ENCODE peak calls at places on chromosomes 2 and 18, in five cellular contexts. O, E, H, R and Z are unnamed samples.

GRCh38 chr2:168626610-168627009 is 170.5 kb downstream of the CERS6 start:
- DNase-seq in O (no peak), E (no peak), H (no peak), R (no peak), Z (no peak)

GRCh38 chr2:130756041-130756720 is 841 bp downstream of the AMER3 start:
- DNase-seq in O (peak), E (no peak), H (no peak), R (peak), Z (no peak)

GRCh38 chr18:49846263-49846662 is 32.9 kb upstream of the ACAA2 start:
- DNase-seq in O (no peak), E (no peak), H (no peak), R (peak), Z (no peak)

GRCh38 chr2:241891315-241891987 is 21.9 kb downstream of the RTP5 start:
- DNase-seq in O (no peak), E (no peak), H (no peak), R (no peak), Z (no peak)

GRCh38 chr2:58347810-58348209 is 106.7 kb upstream of the FANCL start:
- DNase-seq in O (no peak), E (no peak), H (no peak), R (no peak), Z (no peak)

GRCh38 chr2:98416760-98417159 is 27.9 kb upstream of the INPP4A start:
- DNase-seq in O (no peak), E (no peak), H (no peak), R (no peak), Z (no peak)

GRCh38 chr2:121613774-121614173 is 35.5 kb downstream of the CLASP1 start:
- DNase-seq in O (peak), E (no peak), H (no peak), R (no peak), Z (no peak)

GRCh38 chr2:212135739-212136138 is 402.9 kb downstream of the ERBB4 start:
- DNase-seq in O (no peak), E (no peak), H (no peak), R (no peak), Z (no peak)

GRCh38 chr2:228657807-228658402 is 476.4 kb upstream of the SPHKAP start:
- DNase-seq in O (peak), E (peak), H (peak), R (peak), Z (peak)

GRCh38 chr18:77100751-77101355 is 31.7 kb downstream of the MBP start:
- DNase-seq in O (peak), E (no peak), H (no peak), R (peak), Z (peak)

GRCh38 chr18:2897448-2898052 is 50.7 kb downstream of the EMILIN2 start:
- DNase-seq in O (no peak), E (no peak), H (no peak), R (no peak), Z (no peak)

GRCh38 chr18:23066060-23066459 is 69.2 kb upstream of the CABLES1 start:
- DNase-seq in O (no peak), E (no peak), H (no peak), R (no peak), Z (no peak)

GRCh38 chr2:16852651-16853050 is 187.0 kb upstream of the CYRIA start:
- DNase-seq in O (no peak), E (no peak), H (no peak), R (no peak), Z (no peak)

GRCh38 chr18:63314062-63314790 is 5.3 kb downstream of the BCL2 start:
- DNase-seq in O (no peak), E (no peak), H (no peak), R (no peak), Z (no peak)

GRCh38 chr2:219684721-219685689 is 57.6 kb downstream of the SLC4A3 start:
- DNase-seq in O (peak), E (peak), H (peak), R (peak), Z (peak)

GRCh38 chr2:68188831-68189230 is 31.1 kb downstream of the PNO1 start:
- DNase-seq in O (no peak), E (no peak), H (no peak), R (no peak), Z (no peak)

GRCh38 chr2:68253211-68254068 is 1.1 kb upstream of the PPP3R1 start:
- DNase-seq in O (peak), E (peak), H (peak), R (peak), Z (no peak)

GRCh38 chr2:120317180-120317533 is 28.8 kb upstream of the INHBB start:
- DNase-seq in O (no peak), E (no peak), H (no peak), R (no peak), Z (no peak)

GRCh38 chr2:122186761-122187222 is 431.3 kb downstream of the TSN start:
- DNase-seq in O (no peak), E (no peak), H (no peak), R (no peak), Z (no peak)

GRCh38 chr2:102581911-102582310 is 37.4 kb upstream of the SLC9A2 start:
- DNase-seq in O (no peak), E (no peak), H (no peak), R (no peak), Z (no peak)

GRCh38 chr2:134398300-134398699 is 144.4 kb downstream of the MGAT5 start:
- DNase-seq in O (peak), E (no peak), H (no peak), R (peak), Z (no peak)

DNA sequence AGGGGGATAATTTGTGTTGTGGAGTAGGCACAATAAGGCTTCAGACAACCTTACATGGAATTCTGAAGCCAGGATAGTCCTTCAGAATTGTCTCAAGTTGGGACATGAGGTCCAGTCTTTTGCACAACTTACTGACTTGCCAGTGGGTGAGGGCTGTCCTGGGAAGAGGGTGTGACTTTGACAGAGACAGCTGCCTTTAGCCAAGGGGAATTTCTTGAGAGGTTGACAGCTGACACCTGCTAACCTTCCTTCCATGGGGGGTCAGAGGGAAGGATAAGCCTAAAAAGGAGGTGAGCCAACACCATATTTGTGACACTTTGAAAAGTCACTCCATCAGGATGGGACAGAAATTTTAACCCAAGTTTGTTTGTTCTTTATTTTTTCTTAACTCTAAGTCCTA is 907.8 kb upstream of the CRIM1 start:
- DNase-seq in O (no peak), E (no peak), H (no peak), R (no peak), Z (no peak)
- H2AFZ ChIP-seq in O (no peak), E (no peak), H (no peak), R (no peak), Z (no peak)

GRCh38 chr2:200022511-200022910 is 67.1 kb downstream of the MAIP1 start:
- DNase-seq in O (no peak), E (no peak), H (no peak), R (no peak), Z (no peak)
- H2AFZ ChIP-seq in O (no peak), E (no peak), H (no peak), R (no peak), Z (no peak)

GRCh38 chr2:41387519-41387918 is 660.3 kb upstream of the PKDCC start:
- DNase-seq in O (no peak), E (no peak), H (no peak), R (no peak), Z (no peak)
- H2AFZ ChIP-seq in O (no peak), E (no peak), H (no peak), R (no peak), Z (no peak)

GRCh38 chr2:176281267-176281666 is 12.0 kb downstream of the MTX2 start:
- DNase-seq in O (peak), E (no peak), H (no peak), R (peak), Z (no peak)
- H2AFZ ChIP-seq in O (no peak), E (no peak), H (no peak), R (no peak), Z (no peak)

GRCh38 chr2:51620830-51621229 is 588.9 kb upstream of the NRXN1 start:
- DNase-seq in O (peak), E (no peak), H (no peak), R (no peak), Z (no peak)

GRCh38 chr2:51628953-51629352 is 597.0 kb upstream of the NRXN1 start:
- DNase-seq in O (no peak), E (no peak), H (no peak), R (no peak), Z (no peak)

GRCh38 chr2:51624995-51625394 is 593.1 kb upstream of the NRXN1 start:
- DNase-seq in O (peak), E (no peak), H (no peak), R (peak), Z (no peak)
- H2AFZ ChIP-seq in O (no peak), E (no peak), H (no peak), R (no peak), Z (no peak)

DNA sequence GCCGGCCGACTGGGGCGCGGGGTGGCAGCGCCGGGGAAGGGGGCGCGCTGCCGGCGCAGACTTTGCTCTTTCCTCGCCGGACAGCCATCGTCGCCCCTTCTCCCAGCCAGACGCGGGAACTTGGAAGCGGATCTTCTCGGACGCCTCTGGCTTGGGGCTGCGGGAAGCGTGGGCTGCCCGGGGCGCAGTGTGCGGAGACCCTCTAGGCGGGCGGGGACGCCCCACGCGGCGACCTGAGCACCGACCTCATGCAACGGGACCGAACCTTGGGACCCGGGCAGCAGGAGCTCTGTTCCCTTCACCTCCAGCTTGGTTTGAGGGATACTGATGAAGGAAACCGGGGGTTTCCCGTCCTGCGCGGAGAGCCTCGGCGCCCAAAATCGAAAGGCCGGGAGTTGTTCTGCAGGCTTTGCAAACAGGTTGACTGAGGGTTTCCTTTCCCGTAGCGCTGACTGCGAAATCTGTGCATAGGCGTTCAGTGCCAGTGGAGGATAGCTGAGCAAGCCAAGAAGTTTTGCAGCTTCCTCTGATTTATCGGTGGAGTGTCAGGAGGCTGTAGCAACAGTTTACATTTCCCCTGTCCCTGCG is 485 bp downstream of the THSD7B start:
- DNase-seq in O (no peak), E (no peak), H (no peak), R (peak), Z (no peak)
- H2AFZ ChIP-seq in O (no peak), E (no peak), H (no peak), R (peak), Z (no peak)